ENCODE peak calls at places on chromosomes 11 and 22, in four cellular contexts. W, Z, D and X are unnamed samples.

GRCh38 chr22:23281406-23282088 is 101.2 kb downstream of the BCR start:
- DNase-seq in W (peak; percentile 81), Z (peak; percentile 71), D (peak; percentile 84), X (peak; percentile 35)

GRCh38 chr11:63847363-63847762 is 8.5 kb downstream of the MARK2 start:
- DNase-seq in W (no peak), Z (no peak), D (no peak), X (no peak)

GRCh38 chr11:47442514-47442913 is 6.4 kb downstream of the RAPSN start:
- DNase-seq in W (no peak), Z (no peak), D (no peak), X (no peak)

GRCh38 chr22:19767427-19768380 is 7.1 kb downstream of the TBX1 start:
- DNase-seq in W (no peak), Z (no peak), D (no peak), X (no peak)

GRCh38 chr11:58152776-58153175 is 27.4 kb upstream of the OR9I1 start:
- DNase-seq in W (no peak), Z (no peak), D (no peak), X (no peak)

GRCh38 chr11:123859731-123860130 is 25.7 kb downstream of the TMEM225 start:
- DNase-seq in W (no peak), Z (no peak), D (no peak), X (no peak)

GRCh38 chr11:46112961-46113617 is 8.2 kb downstream of the PHF21A start:
- DNase-seq in W (peak; percentile 77), Z (peak; percentile 85), D (peak; percentile 35), X (peak; percentile 21)

GRCh38 chr22:39598017-39598965 is 27.7 kb downstream of the CACNA1I start:
- DNase-seq in W (peak; percentile 15), Z (peak; percentile 25), D (peak; percentile 45), X (no peak)

GRCh38 chr22:23278883-23279675 is 98.8 kb downstream of the BCR start:
- DNase-seq in W (peak; percentile 28), Z (peak; percentile 48), D (no peak), X (no peak)

GRCh38 chr22:16949561-16949960 is 58.5 kb downstream of the GAB4 start:
- DNase-seq in W (no peak), Z (peak; percentile 9), D (no peak), X (no peak)

GRCh38 chr11:43503417-43503816 is 144.7 kb downstream of the TTC17 start:
- DNase-seq in W (no peak), Z (peak; percentile 30), D (no peak), X (no peak)

GRCh38 chr11:20353829-20354434 is 9.6 kb upstream of the HTATIP2 start:
- DNase-seq in W (peak; percentile 64), Z (peak; percentile 71), D (no peak), X (no peak)

GRCh38 chr11:36093548-36093947 is 149.7 kb downstream of the LDLRAD3 start:
- DNase-seq in W (no peak), Z (no peak), D (no peak), X (no peak)

GRCh38 chr11:37502202-37502601 is 904.2 kb upstream of the RAG2 start:
- DNase-seq in W (peak; percentile 15), Z (no peak), D (no peak), X (no peak)

GRCh38 chr11:95289378-95289777 is 58.4 kb upstream of the SESN3 start:
- DNase-seq in W (no peak), Z (peak; percentile 41), D (no peak), X (no peak)

GRCh38 chr11:92249156-92249753 is 24.6 kb downstream of the FAT3 start:
- DNase-seq in W (no peak), Z (no peak), D (no peak), X (no peak)

GRCh38 chr11:2273311-2273710 is 2.9 kb upstream of the ASCL2 start:
- DNase-seq in W (no peak), Z (no peak), D (no peak), X (no peak)

GRCh38 chr11:5891216-5891800 is 1.7 kb upstream of the OR52E5 start:
- DNase-seq in W (peak; percentile 15), Z (peak; percentile 34), D (no peak), X (no peak)

GRCh38 chr11:33934450-33934849 is 42.6 kb upstream of the LMO2 start:
- DNase-seq in W (no peak), Z (no peak), D (no peak), X (no peak)

GRCh38 chr11:63738720-63739360 is 29.7 kb downstream of the ZFTA start:
- DNase-seq in W (peak; percentile 87), Z (peak; percentile 75), D (peak; percentile 82), X (peak; percentile 38)

GRCh38 chr11:64643258-64643881 is 52.4 kb downstream of the SLC22A12 start:
- DNase-seq in W (peak; percentile 28), Z (peak; percentile 16), D (no peak), X (no peak)

GRCh38 chr11:10900686-10901415 is 43.0 kb upstream of the ZBED5 start:
- DNase-seq in W (peak; percentile 41), Z (peak; percentile 54), D (no peak), X (no peak)

GRCh38 chr11:121489823-121490222 is 37.1 kb upstream of the SORL1-AS1 start:
- DNase-seq in W (no peak), Z (no peak), D (no peak), X (no peak)

GRCh38 chr11:57180964-57181363 is 789 bp upstream of the LRRC55 start:
- DNase-seq in W (no peak), Z (no peak), D (no peak), X (no peak)

GRCh38 chr11:108213784-108214183 is 8.7 kb downstream of the NPAT start:
- DNase-seq in W (no peak), Z (no peak), D (no peak), X (no peak)

GRCh38 chr11:118641463-118642019 is 34.1 kb downstream of the PHLDB1 start:
- DNase-seq in W (no peak), Z (no peak), D (no peak), X (no peak)

GRCh38 chr22:37126882-37127281 is 17.4 kb upstream of the TMPRSS6 start:
- DNase-seq in W (no peak), Z (no peak), D (no peak), X (no peak)

GRCh38 chr11:46120711-46121327 is 435 bp downstream of the PHF21A start:
- DNase-seq in W (peak; percentile 86), Z (peak; percentile 74), D (peak; percentile 73), X (peak; percentile 19)

GRCh38 chr11:106242723-106243405 is 165.4 kb downstream of the AASDHPPT start:
- DNase-seq in W (peak; percentile 19), Z (peak; percentile 3), D (no peak), X (no peak)

GRCh38 chr11:12052676-12053605 is 44.5 kb upstream of the DKK3 start:
- DNase-seq in W (no peak), Z (no peak), D (no peak), X (no peak)

GRCh38 chr11:34427171-34427805 is 11.4 kb upstream of the CAT start:
- DNase-seq in W (peak; percentile 85), Z (peak; percentile 97), D (no peak), X (peak; percentile 93)

GRCh38 chr22:45608763-45609180 is 62.9 kb upstream of the ATXN10 start:
- DNase-seq in W (peak; percentile 25), Z (peak; percentile 94), D (no peak), X (peak; percentile 88)

GRCh38 chr11:59172345-59173079 is 580 bp downstream of the DTX4 start:
- DNase-seq in W (peak; percentile 11), Z (peak; percentile 42), D (no peak), X (no peak)

GRCh38 chr11:125333354-125334077 is 162.5 kb downstream of the FEZ1 start:
- DNase-seq in W (no peak), Z (no peak), D (no peak), X (no peak)

GRCh38 chr11:22828373-22828772 is 1.2 kb downstream of the SVIP start:
- DNase-seq in W (no peak), Z (no peak), D (no peak), X (no peak)

GRCh38 chr11:27688076-27688475 is 12.2 kb downstream of the BDNF start:
- DNase-seq in W (no peak), Z (no peak), D (no peak), X (no peak)

GRCh38 chr11:119742263-119742861 is 13.4 kb upstream of the NECTIN1 start:
- DNase-seq in W (peak; percentile 45), Z (peak; percentile 39), D (peak; percentile 44), X (no peak)

GRCh38 chr11:126512741-126513715 is 157.5 kb downstream of the ST3GAL4 start:
- DNase-seq in W (no peak), Z (no peak), D (no peak), X (no peak)

GRCh38 chr11:119338318-119338890 is 2.3 kb downstream of the C1QTNF5 start:
- DNase-seq in W (peak; percentile 85), Z (peak; percentile 81), D (peak; percentile 88), X (no peak)

GRCh38 chr22:29798318-29798717 is 31.1 kb downstream of the UQCR10 start:
- DNase-seq in W (peak; percentile 37), Z (no peak), D (no peak), X (no peak)
- H3K36me3 ChIP-seq in W (peaks cover 9% of the 10 kb centered on the region), Z (no peaks in the 10 kb centered on the region), D (peaks cover 87% of the 10 kb centered on the region), X (no peaks in the 10 kb centered on the region)

GRCh38 chr22:29704528-29705285 is 15.1 kb upstream of the CABP7 start:
- DNase-seq in W (peak; percentile 35), Z (peak; percentile 68), D (no peak), X (no peak)

GRCh38 chr22:29706991-29707390 is 12.8 kb upstream of the CABP7 start:
- DNase-seq in W (no peak), Z (no peak), D (no peak), X (no peak)

GRCh38 chr22:29707471-29707870 is 12.3 kb upstream of the CABP7 start:
- DNase-seq in W (no peak), Z (no peak), D (no peak), X (no peak)

GRCh38 chr22:29705651-29706050 is 14.2 kb upstream of the CABP7 start:
- DNase-seq in W (no peak), Z (no peak), D (no peak), X (no peak)

GRCh38 chr22:29706493-29706892 is 13.3 kb upstream of the CABP7 start:
- DNase-seq in W (no peak), Z (no peak), D (no peak), X (no peak)
- H3K4me3 ChIP-seq in W (no peak overlapping the region), Z (no peak overlapping the region), D (no peak overlapping the region), X (no peak overlapping the region)

GRCh38 chr11:128469220-128469619 is 118.1 kb downstream of the ETS1 start:
- DNase-seq in W (no peak), Z (no peak), D (no peak), X (no peak)

GRCh38 chr11:128468106-128468505 is 119.3 kb downstream of the ETS1 start:
- DNase-seq in W (no peak), Z (peak; percentile 50), D (no peak), X (no peak)

GRCh38 chr11:128465946-128466688 is 121.2 kb downstream of the ETS1 start:
- DNase-seq in W (no peak), Z (no peak), D (no peak), X (no peak)

GRCh38 chr11:128467041-128467440 is 120.3 kb downstream of the ETS1 start:
- DNase-seq in W (no peak), Z (no peak), D (no peak), X (no peak)

DNA sequence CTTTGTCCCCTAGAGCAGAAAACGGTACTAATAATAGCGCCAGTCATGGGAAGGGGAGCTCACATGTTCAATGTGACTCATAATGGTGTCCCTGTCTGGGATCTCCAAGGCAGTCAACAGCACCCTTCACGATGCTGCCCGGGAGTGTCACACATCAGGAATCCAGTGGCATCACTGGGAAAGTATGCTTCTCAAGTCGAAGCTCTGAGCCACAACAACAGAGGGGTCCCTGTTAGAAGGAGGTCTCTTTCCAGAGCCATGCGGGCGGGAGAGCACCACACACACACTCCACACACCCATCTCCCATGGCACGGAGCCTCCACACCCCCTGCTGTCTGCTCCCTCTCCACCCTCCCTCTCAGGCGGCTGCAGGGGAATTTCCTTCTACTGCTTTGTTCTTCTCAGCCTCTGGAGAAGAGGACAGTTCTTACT is 119.7 kb downstream of the ETS1 start:
- DNase-seq in W (peak; percentile 78), Z (peak; percentile 99), D (no peak), X (peak; percentile 100)
- H3K36me3 ChIP-seq in W (no peaks in the 10 kb centered on the region), Z (peaks cover 57% of the 10 kb centered on the region), D (peaks cover 26% of the 10 kb centered on the region), X (peaks cover 2% of the 10 kb centered on the region)

GRCh38 chr11:111176603-111177002 is 68.9 kb upstream of the POU2AF2 start:
- DNase-seq in W (no peak), Z (no peak), D (no peak), X (no peak)
- H3K4me3 ChIP-seq in W (no peak overlapping the region), Z (no peak overlapping the region), D (no peak overlapping the region), X (no peak overlapping the region)